ENCODE peak calls at places on chromosomes 3 and 15, in nine cellular contexts. E is activated T-cell treated with anti-CD3 and anti-CD28 coated beads for 1 hour; Y is CD4-positive, alpha-beta memory T cell; F is kidney glomerular epithelial cell; I is activated CD4-positive, alpha-beta memory T cell treated with anti-CD3 and anti-CD28 coated beads, Interleukin-2, amount 10 ng/mL, durations not matched to agents 7 days and 5 days; O is GM23248; L is Karpas-422; Z is posterior cingulate gyrus; T is right cardiac atrium. H is an unnamed sample.

GRCh38 chr15:78212546-78213424 is 21.6 kb downstream of the ACSBG1 start:
- DNase-seq in I (no peak), O (peak; percentile 91), L (no peak), Y (no peak), Z (peak; percentile 81), T (peak; percentile 85), E (no peak), F (peak; percentile 55), H (no peak)

GRCh38 chr3:160883373-160883772 is 127.3 kb downstream of the PPM1L start:
- DNase-seq in Z (no peak), E (no peak), F (no peak), L (no peak), Y (no peak), O (no peak), T (no peak), I (no peak), H (no peak)

GRCh38 chr3:125185758-125186245 is 26.7 kb downstream of the SLC12A8 start:
- DNase-seq in Z (no peak), I (no peak), E (no peak), L (no peak), Y (no peak), F (no peak), O (no peak), T (no peak), H (no peak)

GRCh38 chr15:90638241-90638691 is 78.9 kb upstream of the BLM start:
- DNase-seq in F (no peak), T (no peak), L (no peak), I (no peak), O (no peak), Z (no peak), E (no peak), Y (no peak), H (no peak)

GRCh38 chr15:81289910-81290309 is 34.0 kb downstream of the STARD5 start:
- DNase-seq in E (no peak), Y (no peak), Z (no peak), F (no peak), T (no peak), I (no peak), O (no peak), L (no peak), H (no peak)

GRCh38 chr3:6262035-6262434 is 598.9 kb upstream of the GRM7 start:
- DNase-seq in I (no peak), F (no peak), L (no peak), T (no peak), Y (no peak), Z (no peak), O (no peak), E (no peak), H (no peak)

GRCh38 chr15:50873935-50874353 is 34.5 kb upstream of the AP4E1 start:
- DNase-seq in Z (no peak), T (no peak), F (no peak), Y (no peak), O (no peak), E (no peak), L (no peak), I (no peak), H (no peak)

GRCh38 chr3:52406231-52406661 is 38.7 kb downstream of the SEMA3G start:
- DNase-seq in Y (no peak), O (no peak), T (no peak), L (no peak), F (no peak), I (no peak), E (no peak), Z (no peak), H (no peak)

GRCh38 chr15:43440721-43441281 is 52.2 kb downstream of the TP53BP1 start:
- DNase-seq in T (no peak), O (peak; percentile 98), I (peak; percentile 58), E (no peak), Z (peak; percentile 16), F (peak; percentile 95), Y (peak; percentile 14), L (peak; percentile 57), H (peak; percentile 2)

GRCh38 chr15:48766196-48766595 is 44.7 kb downstream of the CEP152 start:
- DNase-seq in E (no peak), L (no peak), T (no peak), I (no peak), Z (no peak), F (no peak), Y (no peak), O (peak; percentile 34), H (no peak)

GRCh38 chr3:23116041-23116440 is 87.1 kb upstream of the UBE2E2 start:
- DNase-seq in Y (no peak), F (no peak), O (peak; percentile 22), Z (no peak), E (no peak), I (no peak), L (no peak), T (no peak), H (no peak)

GRCh38 chr3:72960812-72961518 is 35.6 kb upstream of the PPP4R2 start:
- DNase-seq in E (no peak), Y (no peak), I (no peak), O (peak; percentile 73), F (no peak), L (no peak), Z (no peak), T (peak; percentile 57), H (peak; percentile 11)

GRCh38 chr15:23447107-23447500 is at the start of gene GOLGA6L2:
- DNase-seq in O (peak; percentile 8), L (peak; percentile 81), Z (no peak), I (no peak), Y (no peak), F (no peak), T (no peak), E (no peak), H (no peak)

GRCh38 chr15:23397779-23398178 is 43.2 kb downstream of the GOLGA8S start:
- DNase-seq in I (no peak), T (peak; percentile 30), L (no peak), O (no peak), F (no peak), Z (no peak), E (no peak), Y (no peak), H (no peak)

GRCh38 chr15:87943629-87944028 is 312.9 kb downstream of the NTRK3 start:
- DNase-seq in L (no peak), F (no peak), Z (no peak), O (no peak), T (no peak), I (no peak), E (no peak), Y (no peak), H (no peak)

GRCh38 chr3:56862352-56863062 is 60.8 kb upstream of the ARHGEF3 start:
- DNase-seq in Y (no peak), T (no peak), F (peak; percentile 93), L (no peak), E (no peak), I (no peak), Z (peak; percentile 55), O (peak; percentile 84), H (no peak)

GRCh38 chr15:73876779-73877178 is 3.4 kb downstream of the TBC1D21 start:
- DNase-seq in E (no peak), F (no peak), O (no peak), Z (no peak), L (no peak), Y (no peak), I (no peak), T (no peak), H (no peak)

GRCh38 chr3:32454111-32454510 is 48.5 kb downstream of the CMTM6 start:
- DNase-seq in O (no peak), L (no peak), I (peak; percentile 9), E (no peak), F (no peak), T (no peak), Y (no peak), Z (no peak), H (no peak)

GRCh38 chr3:169812844-169813677 is at the start of the genes LRRC34 and LRRIQ4:
- DNase-seq in Z (peak; percentile 81), L (peak; percentile 95), O (peak; percentile 91), Y (peak; percentile 56), T (peak; percentile 88), E (peak; percentile 58), I (peak; percentile 85), F (peak; percentile 6), H (peak; percentile 45)

GRCh38 chr3:129690406-129690805 is 83.9 kb upstream of the PLXND1 start:
- DNase-seq in O (peak; percentile 64), T (no peak), I (peak; percentile 17), L (peak; percentile 93), E (no peak), Y (peak; percentile 70), Z (no peak), F (peak; percentile 29), H (peak; percentile 61)

GRCh38 chr3:100893108-100893507 is 100.1 kb downstream of the ABI3BP start:
- DNase-seq in E (no peak), T (no peak), Z (no peak), O (no peak), Y (no peak), I (no peak), L (no peak), F (no peak), H (no peak)